ENCODE peak calls at places on chromosomes 3 and 15, in seven cellular contexts. H is CD8-positive, alpha-beta T cell; O is fibroblast of pulmonary artery; E is uterus; J is AG09309; D is neural progenitor cell; C is CD4-positive, alpha-beta T cell. M is an unnamed sample.

GRCh38 chr15:52082197-52083036 is 30.2 kb downstream of the BCL2L10 start:
- DNase-seq in J (no peak), E (no peak), C (no peak), D (peak; percentile 26), H (no peak), O (no peak), M (no peak)

GRCh38 chr15:34717729-34718128 is 37.1 kb downstream of the GJD2 start:
- DNase-seq in D (no peak), J (no peak), H (no peak), O (no peak), C (no peak), E (no peak), M (no peak)

GRCh38 chr3:152376351-152377183 is 107.8 kb downstream of the MBNL1 start:
- DNase-seq in E (no peak), O (peak; percentile 70), D (no peak), C (no peak), J (no peak), H (no peak), M (no peak)

GRCh38 chr3:102141913-102142210 is 292.5 kb downstream of the NFKBIZ start:
- DNase-seq in H (no peak), C (no peak), D (no peak), J (no peak), O (peak; percentile 39), E (no peak), M (no peak)

GRCh38 chr15:63715818-63716217 is 117.9 kb downstream of the HERC1 start:
- DNase-seq in O (peak; percentile 29), H (no peak), D (no peak), C (no peak), J (no peak), E (no peak), M (no peak)

GRCh38 chr15:40807028-40807887 is at the start of the genes DNAJC17 and ZFYVE19:
- DNase-seq in C (peak; percentile 86), E (peak; percentile 95), D (peak; percentile 99), O (peak; percentile 98), J (peak; percentile 90), H (peak; percentile 86), M (peak; percentile 58)

GRCh38 chr3:69767571-69767970 is 28.3 kb downstream of the MITF start:
- DNase-seq in O (no peak), H (no peak), J (no peak), D (no peak), C (no peak), E (peak; percentile 66), M (no peak)

GRCh38 chr3:12663311-12663935 is 494 bp downstream of the RAF1 start:
- DNase-seq in E (no peak), H (peak; percentile 42), O (peak; percentile 60), J (no peak), D (no peak), C (no peak), M (no peak)

GRCh38 chr15:99613887-99614642 is 48.3 kb downstream of the MEF2A start:
- DNase-seq in E (peak; percentile 26), H (no peak), O (peak; percentile 73), C (no peak), D (no peak), J (peak; percentile 34), M (no peak)

GRCh38 chr15:41031232-41032078 is 78.2 kb downstream of the CHAC1 start:
- DNase-seq in H (no peak), E (no peak), J (no peak), C (no peak), D (no peak), O (no peak), M (no peak)

GRCh38 chr15:63046927-63047760 is 4.6 kb downstream of the TPM1 start:
- DNase-seq in D (peak; percentile 50), E (no peak), H (no peak), O (no peak), C (no peak), J (no peak), M (no peak)

GRCh38 chr3:124878561-124879394 is 8.4 kb downstream of the ITGB5 start:
- DNase-seq in J (peak; percentile 85), C (no peak), D (no peak), O (peak; percentile 91), E (peak; percentile 41), H (no peak), M (no peak)

GRCh38 chr3:136957751-136958288 is at the start of gene IL20RB:
- DNase-seq in E (no peak), O (peak; percentile 58), C (no peak), J (peak; percentile 74), H (no peak), D (peak; percentile 13), M (no peak)

GRCh38 chr15:79154491-79155182 is 64.1 kb upstream of the RASGRF1 start:
- DNase-seq in D (peak; percentile 69), J (no peak), O (peak; percentile 9), C (no peak), E (no peak), H (no peak), M (no peak)

GRCh38 chr3:187186801-187187421 is 10.4 kb upstream of the RTP1 start:
- DNase-seq in H (no peak), J (peak; percentile 50), E (peak; percentile 47), C (no peak), D (no peak), O (peak; percentile 79), M (no peak)

GRCh38 chr15:22786868-22787698 is 639 bp downstream of the NIPA1 start:
- DNase-seq in D (peak; percentile 66), E (peak; percentile 21), O (peak; percentile 17), J (no peak), C (no peak), H (no peak), M (no peak)

GRCh38 chr15:24976932-24977331 is 22.1 kb downstream of the SNRPN start:
- DNase-seq in O (no peak), J (no peak), C (no peak), E (no peak), H (no peak), D (no peak), M (no peak)

GRCh38 chr3:32508731-32509130 is 6.1 kb upstream of the CMTM6 start:
- DNase-seq in D (no peak), O (peak; percentile 66), E (no peak), J (no peak), C (no peak), H (no peak), M (no peak)

GRCh38 chr3:32757618-32758374 is 60.0 kb upstream of the TRIM71 start:
- DNase-seq in H (no peak), C (no peak), D (no peak), E (no peak), O (no peak), J (no peak), M (no peak)

GRCh38 chr15:88695046-88695445 is 56.2 kb downstream of the ISG20 start:
- DNase-seq in C (no peak), E (no peak), H (no peak), O (no peak), D (no peak), J (peak; percentile 17), M (no peak)

GRCh38 chr15:33398555-33398954 is 87.8 kb downstream of the RYR3 start:
- DNase-seq in J (no peak), H (no peak), D (no peak), C (no peak), O (no peak), E (no peak), M (no peak)

GRCh38 chr15:47652213-47652852 is 65.0 kb upstream of the SEMA6D start:
- DNase-seq in J (no peak), O (no peak), E (no peak), D (no peak), H (no peak), C (no peak), M (no peak)

GRCh38 chr3:71482771-71483170 is 100.8 kb downstream of the FOXP1 start:
- DNase-seq in E (no peak), D (no peak), J (no peak), H (no peak), O (no peak), C (no peak), M (no peak)

GRCh38 chr3:71478568-71478967 is 105.0 kb downstream of the FOXP1 start:
- DNase-seq in D (no peak), O (no peak), H (peak; percentile 40), J (no peak), E (no peak), C (no peak), M (no peak)

DNA sequence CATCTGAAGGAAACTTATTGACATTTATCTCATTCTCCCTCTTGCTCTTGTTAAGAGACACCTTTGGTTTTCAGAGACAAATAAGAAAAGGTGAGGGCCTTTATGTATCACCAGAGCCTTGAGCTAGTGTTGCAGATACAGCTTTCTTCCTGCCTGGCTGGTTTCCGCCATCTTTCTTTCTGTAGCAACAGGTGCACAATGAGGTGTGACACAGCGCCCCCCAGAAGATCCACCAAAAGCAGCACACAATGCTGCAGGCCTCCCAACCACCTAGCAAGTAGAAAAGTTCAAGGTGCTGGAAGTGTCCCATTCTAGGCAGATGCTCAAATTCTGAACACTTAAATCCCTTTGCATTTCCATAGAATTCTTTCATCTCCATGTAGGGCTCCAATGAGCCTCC is 106.6 kb downstream of the FOXP1 start:
- DNase-seq in C (no peak), D (no peak), O (no peak), H (no peak), E (no peak), J (no peak), M (no peak)
- TF ChIP-seq CTCF in C (no peak), D (no peak), O (no peak), H (no peak), E (no peak), J (no peak), M (no peak)

GRCh38 chr3:147945968-147946519 is 536.9 kb downstream of the ZIC1 start:
- DNase-seq in C (no peak), H (no peak), D (peak; percentile 23), E (peak; percentile 17), O (peak; percentile 91), J (peak; percentile 80), M (no peak)
- TF ChIP-seq CTCF in C (no peak), H (no peak), D (peak; percentile 60), E (no peak), O (peak; percentile 89), J (peak; percentile 81), M (peak; percentile 29)

DNA sequence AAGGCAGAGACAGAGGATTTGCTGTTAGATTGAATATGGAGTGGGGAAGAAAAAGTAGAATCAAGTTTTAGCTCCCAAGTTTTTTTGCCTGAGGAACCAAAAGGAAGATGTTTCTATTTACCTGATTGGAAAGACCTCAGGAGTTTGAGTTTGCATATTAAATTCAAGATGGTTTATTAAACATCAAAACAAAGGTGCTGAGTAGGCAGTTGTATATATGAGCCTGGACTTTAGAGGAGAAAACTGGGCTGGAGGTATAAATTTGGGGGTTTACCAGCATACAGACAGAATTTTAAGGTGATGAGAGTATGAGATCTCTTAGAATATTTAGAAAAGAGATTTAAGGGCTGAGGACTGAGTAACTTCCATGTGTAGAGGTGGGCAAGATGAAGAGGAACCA is 38.2 kb downstream of the GMPS start:
- DNase-seq in E (no peak), C (no peak), O (no peak), H (no peak), D (no peak), J (no peak), M (no peak)
- TF ChIP-seq CTCF in E (no peak), C (no peak), O (no peak), H (no peak), D (no peak), J (no peak), M (no peak)

GRCh38 chr3:73419179-73419803 is 205.4 kb downstream of the PDZRN3 start:
- DNase-seq in E (no peak), H (no peak), D (peak; percentile 19), J (peak; percentile 42), O (peak; percentile 29), C (no peak), M (no peak)
- TF ChIP-seq CTCF in E (peak; percentile 52), H (no peak), D (peak; percentile 41), J (peak; percentile 49), O (peak; percentile 36), C (no peak), M (no peak)

GRCh38 chr15:82680200-82681102 is 29.2 kb downstream of the AP3B2 start:
- DNase-seq in D (peak; percentile 89), C (peak; percentile 81), H (peak; percentile 75), E (no peak), J (no peak), O (no peak), M (no peak)
- TF ChIP-seq CTCF in D (peak; percentile 37), C (peak; percentile 35), H (peak; percentile 25), E (no peak), J (no peak), O (no peak), M (no peak)

M was measured in D721Med.